ENCODE peak calls at places on chromosomes 4 and X, in five cellular contexts. C, X, H, E and M are unnamed samples.

GRCh38 chr4:56728512-56728911 is 47.4 kb upstream of the HOPX start:
- DNase-seq in C (no peak), X (peak), H (no peak), E (peak), M (no peak)

GRCh38 chrX:36957425-36958328 is 50.5 kb upstream of the FAM47C start:
- DNase-seq in C (no peak), X (no peak), H (no peak), E (no peak), M (no peak)

GRCh38 chrX:11100281-11101035 is 10.7 kb upstream of the HCCS start:
- DNase-seq in C (no peak), X (peak), H (no peak), E (peak), M (no peak)

GRCh38 chrX:1462596-1463251 is 10.0 kb upstream of the ASMTL start:
- DNase-seq in C (peak), X (peak), H (peak), E (peak), M (peak)

GRCh38 chrX:8748855-8749254 is 16.9 kb upstream of the ANOS1 start:
- DNase-seq in C (peak), X (no peak), H (no peak), E (no peak), M (no peak)

GRCh38 chr4:186621959-186622553 is 66.7 kb upstream of the MTNR1A start:
- DNase-seq in C (no peak), X (no peak), H (no peak), E (no peak), M (no peak)

GRCh38 chr4:82467442-82467841 is 37.1 kb downstream of the ENOPH1 start:
- DNase-seq in C (no peak), X (no peak), H (no peak), E (no peak), M (no peak)

GRCh38 chrX:123550829-123551228 is 182.0 kb downstream of the THOC2 start:
- DNase-seq in C (no peak), X (no peak), H (no peak), E (no peak), M (no peak)